ENCODE peak calls at places on chromosomes 12 and 14, in ten cellular contexts. X, S, V, B, A, G, T, E, J and W are unnamed samples.

GRCh38 chr12:111409403-111410228 is 3.9 kb downstream of the SH2B3 start:
- DNase-seq in A (no peak), V (peak), X (peak), E (peak), S (no peak), J (no peak), G (no peak), B (no peak), T (no peak), W (no peak)

GRCh38 chr12:103801709-103802585 is 39.1 kb downstream of the NT5DC3 start:
- DNase-seq in V (no peak), X (no peak), A (no peak), T (no peak), E (no peak), B (no peak), G (no peak), J (no peak), S (no peak), W (no peak)

GRCh38 chr12:112879191-112879705 is 27.5 kb upstream of the OAS1 start:
- DNase-seq in B (no peak), X (no peak), T (no peak), A (no peak), E (no peak), G (no peak), V (no peak), J (no peak), S (no peak), W (no peak)

GRCh38 chr14:102993523-102993922 is 63.8 kb downstream of the CDC42BPB start:
- DNase-seq in G (no peak), S (no peak), B (no peak), A (peak), E (no peak), J (no peak), X (peak), T (no peak), V (no peak), W (no peak)

GRCh38 chr14:91573894-91574837 is 64.1 kb upstream of the PPP4R3A start:
- DNase-seq in T (peak), S (peak), A (peak), E (peak), X (peak), V (peak), G (peak), J (peak), B (peak), W (peak)

GRCh38 chr12:68641138-68641537 is 30.4 kb downstream of the RAP1B start:
- DNase-seq in X (no peak), A (peak), V (no peak), T (no peak), E (peak), J (no peak), B (no peak), S (peak), G (no peak), W (peak)

GRCh38 chr14:67668559-67668958 is 5.9 kb downstream of the VTI1B start:
- DNase-seq in G (no peak), J (no peak), V (no peak), S (no peak), E (no peak), X (no peak), T (no peak), A (no peak), B (no peak), W (no peak)

GRCh38 chr12:98373982-98374381 is 141.4 kb upstream of the TMPO start:
- DNase-seq in S (no peak), X (no peak), A (no peak), G (no peak), T (no peak), J (no peak), E (no peak), B (no peak), V (no peak), W (no peak)

GRCh38 chr12:3236345-3237153 is 159.4 kb downstream of the TSPAN9 start:
- DNase-seq in X (no peak), T (peak), E (no peak), V (no peak), B (no peak), S (no peak), J (no peak), A (peak), G (peak), W (no peak)

GRCh38 chr14:34629657-34630529 is at the start of gene SNX6:
- DNase-seq in J (peak), S (peak), E (peak), G (peak), T (peak), X (peak), V (no peak), A (peak), B (peak), W (peak)

GRCh38 chr12:54370218-54370730 is 6.0 kb upstream of the GPR84 start:
- DNase-seq in S (no peak), V (no peak), J (peak), T (peak), A (peak), G (peak), B (peak), E (no peak), X (peak), W (no peak)

GRCh38 chr12:3313066-3313465 is 177.9 kb upstream of the PRMT8 start:
- DNase-seq in B (no peak), A (no peak), J (no peak), X (no peak), G (peak), T (no peak), E (no peak), V (peak), S (no peak), W (no peak)

GRCh38 chr12:66065623-66066022 is 64.9 kb downstream of the LLPH start:
- DNase-seq in E (no peak), B (no peak), S (no peak), A (no peak), J (no peak), G (no peak), V (no peak), T (no peak), X (no peak), W (no peak)

GRCh38 chr12:91781114-91781513 is 364.5 kb downstream of the BTG1 start:
- DNase-seq in G (no peak), S (no peak), T (no peak), A (no peak), E (no peak), X (no peak), B (no peak), V (no peak), J (no peak), W (no peak)

GRCh38 chr14:88667555-88668273 is 104.9 kb downstream of the ZC3H14 start:
- DNase-seq in T (no peak), V (peak), S (peak), J (peak), G (peak), B (peak), E (peak), X (peak), A (peak), W (peak)

GRCh38 chr12:124097681-124098080 is 124.7 kb downstream of the ZNF664 start:
- DNase-seq in V (no peak), S (no peak), E (no peak), X (no peak), J (no peak), B (no peak), A (no peak), T (no peak), G (no peak), W (no peak)

GRCh38 chr14:34711169-34711568 is 3.2 kb downstream of the CFL2 start:
- DNase-seq in E (no peak), G (no peak), V (peak), T (no peak), X (peak), B (no peak), J (no peak), S (no peak), A (peak), W (no peak)

GRCh38 chr14:104931771-104932675 is 7.3 kb downstream of the PLD4 start:
- DNase-seq in J (no peak), X (no peak), B (peak), V (no peak), T (no peak), S (no peak), E (no peak), G (no peak), A (no peak), W (no peak)

GRCh38 chr12:25328082-25328712 is 77.5 kb upstream of the KRAS start:
- DNase-seq in X (no peak), B (peak), S (no peak), V (no peak), A (peak), E (no peak), J (no peak), G (no peak), T (no peak), W (no peak)

GRCh38 chr12:69739287-69740191 is 879 bp downstream of the RAB3IP start:
- DNase-seq in A (peak), G (peak), S (peak), V (no peak), T (peak), J (peak), E (peak), B (peak), X (peak), W (peak)

GRCh38 chr14:92649934-92650545 is 98.4 kb downstream of the LGMN start:
- DNase-seq in J (peak), A (peak), V (peak), T (no peak), E (no peak), G (peak), X (no peak), S (no peak), B (peak), W (no peak)

GRCh38 chr12:54404061-54405004 is 14.7 kb downstream of the ITGA5 start:
- DNase-seq in G (peak), V (no peak), S (no peak), T (peak), J (peak), A (peak), B (no peak), X (peak), E (peak), W (peak)

GRCh38 chr12:63208956-63209355 is 58.0 kb upstream of the AVPR1A start:
- DNase-seq in V (no peak), A (no peak), B (no peak), G (no peak), J (no peak), S (no peak), E (no peak), X (no peak), T (no peak), W (no peak)

GRCh38 chr12:39365364-39366001 is 77.4 kb downstream of the KIF21A start:
- DNase-seq in G (no peak), T (no peak), B (no peak), X (no peak), S (no peak), V (no peak), A (no peak), E (no peak), J (no peak), W (no peak)